ENCODE peak calls at places on chromosomes 1 and 21, in six cellular contexts. Z is GM12891, I is GM12892, O is HCT116, P is transverse colon, J is stomach. U is an unnamed sample.

GRCh38 chr1:184802739-184803492 is 48.3 kb upstream of the EDEM3 start:
- DNase-seq in I (no peak), O (no peak), P (no peak), J (no peak), Z (no peak), U (no peak)

GRCh38 chr1:238088891-238089290 is 198.2 kb upstream of the ZP4 start:
- DNase-seq in P (no peak), Z (no peak), O (no peak), I (no peak), J (no peak), U (no peak)

GRCh38 chr1:182092336-182092735 is 30.8 kb upstream of the ZNF648 start:
- DNase-seq in P (no peak), Z (no peak), O (no peak), J (no peak), I (no peak), U (no peak)

GRCh38 chr1:10668241-10668761 is 128.1 kb downstream of the CASZ1 start:
- DNase-seq in I (no peak), Z (no peak), J (peak; percentile 60), P (no peak), O (no peak), U (no peak)

GRCh38 chr1:18041107-18041506 is 66.5 kb upstream of the IGSF21 start:
- DNase-seq in Z (peak; percentile 28), J (no peak), O (no peak), P (peak; percentile 39), I (no peak), U (no peak)

GRCh38 chr1:82896036-82896435 is 1095.3 kb downstream of the ADGRL2 start:
- DNase-seq in O (no peak), P (no peak), Z (no peak), J (no peak), I (no peak), U (no peak)

GRCh38 chr1:100799954-100800612 is 80.5 kb downstream of the VCAM1 start:
- DNase-seq in O (no peak), I (no peak), P (no peak), Z (no peak), J (no peak), U (no peak)

GRCh38 chr1:243421784-243422183 is 165.9 kb downstream of the SDCCAG8 start:
- DNase-seq in O (no peak), Z (no peak), P (peak; percentile 31), I (no peak), J (peak; percentile 67), U (no peak)

GRCh38 chr1:246597340-246597739 is 31.1 kb downstream of the CNST start:
- DNase-seq in P (peak; percentile 80), I (no peak), O (no peak), J (peak; percentile 41), Z (no peak), U (no peak)

GRCh38 chr1:91273875-91274274 is 130.8 kb downstream of the HFM1 start:
- DNase-seq in P (no peak), O (no peak), Z (no peak), I (no peak), J (no peak), U (no peak)

GRCh38 chr1:78540056-78540455 is 49.3 kb downstream of the PTGFR start:
- DNase-seq in P (no peak), I (no peak), O (no peak), J (no peak), Z (no peak), U (no peak)

GRCh38 chr1:246284021-246284420 is 223.1 kb downstream of the SMYD3 start:
- DNase-seq in J (no peak), O (no peak), P (no peak), Z (no peak), I (no peak), U (no peak)

GRCh38 chr21:38850277-38850951 is 44.7 kb downstream of the ETS2 start:
- DNase-seq in J (no peak), P (no peak), I (no peak), Z (no peak), O (no peak), U (no peak)

GRCh38 chr21:38849776-38850175 is 44.0 kb downstream of the ETS2 start:
- DNase-seq in I (no peak), O (no peak), J (no peak), Z (no peak), P (no peak), U (no peak)

GRCh38 chr21:38852708-38853107 is 47.0 kb downstream of the ETS2 start:
- DNase-seq in J (no peak), I (no peak), O (no peak), Z (no peak), P (no peak), U (no peak)

GRCh38 chr21:38852278-38852677 is 46.5 kb downstream of the ETS2 start:
- DNase-seq in O (no peak), I (no peak), P (no peak), Z (no peak), J (no peak), U (no peak)

DNA sequence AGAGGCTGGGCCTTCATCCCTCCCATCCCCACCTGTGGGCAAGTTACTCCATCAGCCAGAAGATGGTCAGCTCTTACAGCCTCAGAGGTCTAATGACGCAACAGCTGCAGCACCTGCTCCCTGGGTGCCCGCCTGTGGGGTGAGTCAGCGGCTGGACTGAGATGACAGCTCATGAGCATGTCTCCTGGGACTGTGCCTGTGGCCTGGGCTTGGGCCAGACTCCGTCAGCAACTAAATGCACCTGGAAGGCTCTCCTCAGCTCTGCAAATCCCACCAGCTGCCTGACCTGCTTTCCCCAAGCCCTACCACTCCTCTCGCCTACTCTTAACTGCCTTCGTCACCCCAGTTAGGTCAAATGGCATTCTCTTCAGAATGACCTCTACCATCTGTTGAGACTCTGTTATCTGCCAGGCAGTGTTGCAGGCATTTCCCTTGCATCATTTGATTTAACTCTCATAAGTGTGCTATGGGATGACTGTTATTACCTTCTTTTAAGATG is 47.7 kb downstream of the ETS2 start:
- DNase-seq in J (peak; percentile 53), O (peak; percentile 64), Z (no peak), I (no peak), P (no peak), U (no peak)
- TF ChIP-seq POLR2AphosphoS5 in J (no peak), O (peak; percentile 32), Z (no peak), I (no peak), P (no peak), U (no peak)

GRCh38 chr1:22341791-22342605 is 109.7 kb upstream of the ZBTB40 start:
- DNase-seq in I (no peak), P (peak; percentile 17), J (no peak), O (no peak), Z (no peak), U (no peak)
- TF ChIP-seq POLR2AphosphoS5 in I (no peak), P (peak; percentile 72), J (no peak), O (no peak), Z (no peak), U (no peak)

GRCh38 chr1:93969371-93969770 is 60.1 kb upstream of the GCLM start:
- DNase-seq in J (no peak), P (no peak), Z (no peak), O (no peak), I (no peak), U (no peak)

GRCh38 chr1:93976711-93977328 is 67.6 kb upstream of the GCLM start:
- DNase-seq in O (no peak), Z (no peak), I (no peak), P (no peak), J (no peak), U (no peak)

GRCh38 chr1:93969887-93970286 is 60.7 kb upstream of the GCLM start:
- DNase-seq in J (no peak), Z (no peak), I (no peak), O (no peak), P (no peak), U (no peak)

GRCh38 chr1:93976291-93976690 is 67.1 kb upstream of the GCLM start:
- DNase-seq in O (no peak), Z (no peak), J (no peak), I (no peak), P (no peak), U (no peak)

DNA sequence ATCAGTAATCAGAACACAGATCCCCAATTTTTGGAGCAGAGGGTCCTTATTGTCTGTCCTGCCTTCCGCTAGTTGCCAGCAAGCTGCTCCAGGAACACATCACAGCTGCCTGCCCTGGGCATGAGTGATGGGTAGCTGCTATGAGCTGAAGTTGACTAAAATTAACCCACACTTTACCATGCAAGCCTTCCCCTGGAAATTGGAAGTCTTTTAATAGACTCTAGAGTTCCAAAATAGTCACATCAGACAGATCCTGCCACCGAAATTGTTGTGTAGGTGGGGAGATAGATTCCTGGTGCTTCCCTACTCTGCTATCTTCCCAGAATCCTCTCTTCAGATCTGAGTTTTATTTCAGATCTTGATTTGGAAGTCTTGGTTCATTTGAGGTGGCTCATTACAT is 63.1 kb upstream of the GCLM start:
- DNase-seq in J (no peak), P (no peak), I (no peak), Z (no peak), O (no peak), U (no peak)
- TF ChIP-seq POLR2AphosphoS5 in J (no peak), P (no peak), I (no peak), Z (no peak), O (no peak), U (no peak)

GRCh38 chr1:930633-931138 is 7.0 kb downstream of the SAMD11 start:
- DNase-seq in Z (no peak), P (no peak), I (no peak), O (no peak), J (no peak), U (no peak)
- TF ChIP-seq POLR2AphosphoS5 in Z (no peak), P (no peak), I (no peak), O (no peak), J (no peak), U (no peak)

U was measured in breast epithelium.